ENCODE peak calls at places on chromosomes 12 and 14, in six cellular contexts. One of them, this sample, is unnamed.
A peak's percentile ranks its signal among the peaks of the same experiment; 100 is the strongest.

GRCh38 chr14:105480807-105481801 is 5.6 kb upstream of the CRIP1 start:
- DNase-seq in GM12878: no peak
- DNase-seq in HepG2: peak; percentile 67
- DNase-seq in A549: peak; percentile 86
- DNase-seq in K562: peak; percentile 65
- DNase-seq in SK-N-SH: peak; percentile 92
- DNase-seq in this sample: peak; percentile 81

GRCh38 chr12:130428116-130428515 is 90.4 kb downstream of the PIWIL1 start:
- DNase-seq in GM12878: no peak
- DNase-seq in HepG2: no peak
- DNase-seq in A549: no peak
- DNase-seq in K562: no peak
- DNase-seq in SK-N-SH: no peak
- DNase-seq in this sample: no peak

GRCh38 chr12:57666897-57667296 is 27.0 kb upstream of the OS9 start:
- DNase-seq in GM12878: no peak
- DNase-seq in HepG2: no peak
- DNase-seq in A549: no peak
- DNase-seq in K562: no peak
- DNase-seq in SK-N-SH: no peak
- DNase-seq in this sample: no peak

GRCh38 chr12:62860501-62861156 is 74.3 kb downstream of the PPM1H start:
- DNase-seq in GM12878: no peak
- DNase-seq in HepG2: no peak
- DNase-seq in A549: no peak
- DNase-seq in K562: no peak
- DNase-seq in SK-N-SH: no peak
- DNase-seq in this sample: peak; percentile 43

GRCh38 chr14:53491256-53491905 is 338.3 kb upstream of the DDHD1 start:
- DNase-seq in GM12878: no peak
- DNase-seq in HepG2: no peak
- DNase-seq in A549: no peak
- DNase-seq in K562: no peak
- DNase-seq in SK-N-SH: no peak
- DNase-seq in this sample: peak; percentile 28

GRCh38 chr14:59461891-59462290 is 3.3 kb downstream of the GPR135 start:
- DNase-seq in GM12878: no peak
- DNase-seq in HepG2: no peak
- DNase-seq in A549: no peak
- DNase-seq in K562: no peak
- DNase-seq in SK-N-SH: no peak
- DNase-seq in this sample: no peak

GRCh38 chr12:109770104-109770860 is 56.7 kb downstream of the FAM222A start:
- DNase-seq in GM12878: no peak
- DNase-seq in HepG2: no peak
- DNase-seq in A549: no peak
- DNase-seq in K562: no peak
- DNase-seq in SK-N-SH: peak; percentile 27
- DNase-seq in this sample: no peak

GRCh38 chr12:54331-54730 is 12.2 kb upstream of the IQSEC3 start:
- DNase-seq in GM12878: no peak
- DNase-seq in HepG2: no peak
- DNase-seq in A549: no peak
- DNase-seq in K562: no peak
- DNase-seq in SK-N-SH: no peak
- DNase-seq in this sample: no peak

GRCh38 chr14:68810173-68811153 is 17.6 kb upstream of the ZFP36L1 start:
- DNase-seq in GM12878: no peak
- DNase-seq in HepG2: no peak
- DNase-seq in A549: no peak
- DNase-seq in K562: no peak
- DNase-seq in SK-N-SH: peak; percentile 4
- DNase-seq in this sample: no peak

GRCh38 chr14:30875788-30876053 is 1.4 kb downstream of the COCH start:
- DNase-seq in GM12878: no peak
- DNase-seq in HepG2: no peak
- DNase-seq in A549: no peak
- DNase-seq in K562: no peak
- DNase-seq in SK-N-SH: no peak
- DNase-seq in this sample: no peak
- TF ChIP-seq RFX5 in GM12878: no peak
- TF ChIP-seq RFX5 in HepG2: no peak
- TF ChIP-seq RFX5 in A549: no peak
- TF ChIP-seq RFX5 in K562: no peak
- TF ChIP-seq RFX5 in SK-N-SH: no peak
- TF ChIP-seq RFX5 in this sample: no peak

DNA sequence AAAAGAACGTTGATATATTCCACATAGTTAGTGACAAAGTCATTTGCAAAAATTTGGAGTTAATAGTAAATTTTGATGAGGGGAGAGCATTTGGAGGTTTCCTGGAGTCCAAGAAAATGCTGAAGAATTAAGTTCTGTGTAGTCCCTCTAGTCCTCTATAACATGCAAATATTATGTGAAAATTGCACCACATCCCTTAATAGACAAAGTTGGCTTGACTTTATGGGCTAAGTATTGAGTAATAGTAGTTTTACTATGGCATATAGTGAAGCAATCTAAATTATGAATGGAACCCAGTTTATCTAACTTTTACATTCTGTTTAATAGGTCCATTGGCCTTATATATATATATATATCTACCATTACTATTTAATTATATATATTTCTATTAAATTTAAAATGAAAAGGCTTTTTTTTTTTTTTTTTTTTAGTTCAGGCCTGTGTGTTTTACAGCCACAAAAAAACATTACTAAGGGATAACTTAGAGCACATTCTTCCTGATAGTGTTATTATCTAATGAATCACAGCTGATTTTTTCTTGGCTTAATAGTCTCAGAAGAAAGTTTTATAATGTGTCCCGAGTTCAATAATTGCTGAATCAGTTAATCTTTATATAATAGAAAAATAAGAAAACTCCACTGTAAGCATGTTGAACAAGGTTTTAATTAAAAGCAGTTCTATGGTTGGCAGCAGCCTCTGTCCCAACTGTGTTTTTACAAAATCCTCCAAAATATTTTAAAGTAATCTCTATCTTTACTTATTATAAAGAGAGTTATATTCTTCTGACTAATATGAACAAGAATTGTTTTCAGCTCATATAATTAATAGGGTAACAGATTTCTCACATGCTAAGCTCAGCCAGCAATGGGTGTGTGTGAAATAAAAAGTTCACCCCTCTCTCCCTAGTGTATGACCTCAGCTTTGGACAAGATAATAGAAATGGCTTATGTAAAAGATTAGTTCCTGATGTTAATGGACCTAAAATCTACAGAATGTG is 66.7 kb upstream of the DCN start:
- DNase-seq in GM12878: no peak
- DNase-seq in HepG2: no peak
- DNase-seq in A549: no peak
- DNase-seq in K562: no peak
- DNase-seq in SK-N-SH: no peak
- DNase-seq in this sample: no peak
- TF ChIP-seq SMC3 in GM12878: no peak
- TF ChIP-seq SMC3 in HepG2: no peak
- TF ChIP-seq SMC3 in A549: no peak
- TF ChIP-seq SMC3 in K562: no peak
- TF ChIP-seq SMC3 in SK-N-SH: no peak
- TF ChIP-seq SMC3 in this sample: no peak

GRCh38 chr14:28142400-28143015 is 624.1 kb upstream of the FOXG1 start:
- DNase-seq in GM12878: no peak
- DNase-seq in HepG2: no peak
- DNase-seq in A549: no peak
- DNase-seq in K562: no peak
- DNase-seq in SK-N-SH: peak; percentile 38
- DNase-seq in this sample: no peak
- TF ChIP-seq RFX5 in GM12878: no peak
- TF ChIP-seq RFX5 in HepG2: no peak
- TF ChIP-seq RFX5 in A549: no peak
- TF ChIP-seq RFX5 in K562: no peak
- TF ChIP-seq RFX5 in SK-N-SH: no peak
- TF ChIP-seq RFX5 in this sample: no peak

DNA sequence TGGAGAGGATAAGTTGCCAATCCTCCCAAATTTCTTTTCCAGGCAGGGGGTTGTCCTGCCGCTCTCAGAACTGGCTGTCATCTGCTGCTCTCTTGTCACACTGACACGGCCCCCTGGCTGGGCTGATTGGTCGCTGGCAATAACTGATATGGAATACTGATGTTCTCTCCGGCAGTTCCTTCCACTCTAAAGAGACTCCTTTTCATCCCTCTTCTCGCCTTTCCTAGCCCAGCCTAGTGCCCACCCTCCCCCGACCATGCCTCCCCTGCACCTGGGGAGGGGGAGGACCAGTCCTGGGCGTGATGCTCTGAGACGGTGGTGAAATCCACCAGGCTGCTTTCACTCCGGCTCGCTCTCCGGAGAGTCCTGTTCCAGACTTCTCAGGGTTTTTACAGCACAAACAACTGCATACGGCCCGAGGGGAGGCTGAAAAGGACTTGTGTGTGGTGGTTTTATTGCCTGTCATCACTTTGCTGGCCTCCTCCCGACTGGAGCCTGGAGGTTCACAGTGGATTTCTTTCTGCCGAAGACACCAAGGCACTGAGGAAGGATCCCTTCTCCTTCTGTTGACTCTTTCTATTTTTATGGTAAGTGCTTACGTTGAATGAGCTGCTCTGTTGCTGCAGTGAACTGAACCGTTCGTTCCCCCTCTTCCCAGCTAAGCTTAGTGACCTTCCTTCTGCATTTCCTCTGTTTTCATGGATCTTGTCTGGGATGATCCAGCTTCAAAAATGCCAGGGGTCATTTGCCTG is at the start of gene ANO4:
- DNase-seq in GM12878: no peak
- DNase-seq in HepG2: no peak
- DNase-seq in A549: no peak
- DNase-seq in K562: no peak
- DNase-seq in SK-N-SH: peak; percentile 8
- DNase-seq in this sample: peak; percentile 29
- TF ChIP-seq SMC3 in GM12878: no peak
- TF ChIP-seq SMC3 in HepG2: no peak
- TF ChIP-seq SMC3 in A549: no peak
- TF ChIP-seq SMC3 in K562: no peak
- TF ChIP-seq SMC3 in SK-N-SH: no peak
- TF ChIP-seq SMC3 in this sample: no peak

GRCh38 chr12:11555195-11555594 is 94.3 kb upstream of the ETV6 start:
- DNase-seq in GM12878: no peak
- DNase-seq in HepG2: no peak
- DNase-seq in A549: no peak
- DNase-seq in K562: no peak
- DNase-seq in SK-N-SH: no peak
- DNase-seq in this sample: no peak
- TF ChIP-seq RFX5 in GM12878: no peak
- TF ChIP-seq RFX5 in HepG2: no peak
- TF ChIP-seq RFX5 in A549: no peak
- TF ChIP-seq RFX5 in K562: no peak
- TF ChIP-seq RFX5 in SK-N-SH: no peak
- TF ChIP-seq RFX5 in this sample: no peak

GRCh38 chr12:121796855-121797751 is 3.6 kb upstream of the RHOF start:
- DNase-seq in GM12878: no peak
- DNase-seq in HepG2: peak; percentile 97
- DNase-seq in A549: peak; percentile 90
- DNase-seq in K562: peak; percentile 72
- DNase-seq in SK-N-SH: peak; percentile 82
- DNase-seq in this sample: peak; percentile 83
- TF ChIP-seq SMC3 in GM12878: no peak
- TF ChIP-seq SMC3 in HepG2: no peak
- TF ChIP-seq SMC3 in A549: no peak
- TF ChIP-seq SMC3 in K562: peak; percentile 18
- TF ChIP-seq SMC3 in SK-N-SH: peak; percentile 16
- TF ChIP-seq SMC3 in this sample: peak; percentile 19

GRCh38 chr12:105257321-105257728 is 21.4 kb upstream of the APPL2 start:
- DNase-seq in GM12878: no peak
- DNase-seq in HepG2: no peak
- DNase-seq in A549: no peak
- DNase-seq in K562: no peak
- DNase-seq in SK-N-SH: no peak
- DNase-seq in this sample: peak; percentile 90
- TF ChIP-seq RFX5 in GM12878: no peak
- TF ChIP-seq RFX5 in HepG2: no peak
- TF ChIP-seq RFX5 in A549: no peak
- TF ChIP-seq RFX5 in K562: no peak
- TF ChIP-seq RFX5 in SK-N-SH: no peak
- TF ChIP-seq RFX5 in this sample: no peak

GRCh38 chr12:105427883-105428282 is 97.4 kb downstream of the C12orf75 start:
- DNase-seq in GM12878: no peak
- DNase-seq in HepG2: no peak
- DNase-seq in A549: no peak
- DNase-seq in K562: no peak
- DNase-seq in SK-N-SH: no peak
- DNase-seq in this sample: peak; percentile 33
- TF ChIP-seq SMC3 in GM12878: no peak
- TF ChIP-seq SMC3 in HepG2: no peak
- TF ChIP-seq SMC3 in A549: no peak
- TF ChIP-seq SMC3 in K562: no peak
- TF ChIP-seq SMC3 in SK-N-SH: no peak
- TF ChIP-seq SMC3 in this sample: no peak

This sample was measured in IMR-90.